ENCODE peak calls at places on chromosomes 13 and 19, in five cellular contexts. J is bronchial epithelial cell, W is AG04450, X is cardiac fibroblast, C is brain microvascular endothelial cell. R is an unnamed sample.

GRCh38 chr13:77034883-77035282 is 7.9 kb upstream of the FBXL3 start:
- DNase-seq in C (peak), J (peak), W (no peak), X (peak), R (no peak)

GRCh38 chr13:47672245-47672975 is 328.7 kb downstream of the SUCLA2 start:
- DNase-seq in W (no peak), X (peak), C (no peak), J (no peak), R (no peak)

GRCh38 chr13:38308736-38309135 is 40.9 kb upstream of the UFM1 start:
- DNase-seq in C (peak), W (peak), X (peak), J (peak), R (peak)

GRCh38 chr13:73693215-73693614 is 441.0 kb downstream of the KLF12 start:
- DNase-seq in W (no peak), X (no peak), J (no peak), C (no peak), R (no peak)

GRCh38 chr19:1513492-1514294 is 874 bp upstream of the ADAMTSL5 start:
- DNase-seq in C (no peak), X (peak), J (peak), W (no peak), R (peak)

GRCh38 chr13:21528616-21529015 is 69.5 kb upstream of the ZDHHC20 start:
- DNase-seq in W (no peak), J (no peak), C (peak), X (peak), R (no peak)

GRCh38 chr13:99464441-99464949 is 36.8 kb upstream of the TM9SF2 start:
- DNase-seq in C (no peak), J (no peak), W (no peak), X (no peak), R (no peak)

GRCh38 chr19:19270749-19271571 is 2.1 kb downstream of the TM6SF2 start:
- DNase-seq in J (no peak), W (no peak), C (no peak), X (no peak), R (no peak)

GRCh38 chr19:2047449-2048103 is 3.5 kb downstream of the MKNK2 start:
- DNase-seq in X (peak), J (no peak), W (no peak), C (no peak), R (no peak)

GRCh38 chr19:49857834-49858590 is 7.1 kb downstream of the PTOV1 start:
- DNase-seq in W (no peak), J (no peak), X (no peak), C (no peak), R (no peak)

GRCh38 chr19:38691938-38692457 is 44.5 kb downstream of the ACTN4 start:
- DNase-seq in X (peak), C (peak), J (no peak), W (peak), R (peak)

GRCh38 chr13:100275746-100276145 is 186.9 kb downstream of the PCCA start:
- DNase-seq in J (peak), W (no peak), X (no peak), C (no peak), R (no peak)

GRCh38 chr19:9309139-9309973 is at the start of gene ZNF699:
- DNase-seq in J (peak), X (peak), W (peak), C (peak), R (peak)
- TF ChIP-seq CTCF in J (no peak), X (no peak), W (no peak), C (no peak), R (no peak)

GRCh38 chr13:44739539-44739938 is 163.4 kb upstream of the TSC22D1 start:
- DNase-seq in J (no peak), X (no peak), W (no peak), C (no peak), R (no peak)

GRCh38 chr13:44738463-44738862 is 162.3 kb upstream of the TSC22D1 start:
- DNase-seq in X (no peak), J (no peak), C (no peak), W (no peak), R (no peak)

GRCh38 chr13:44735806-44736205 is 159.7 kb upstream of the TSC22D1 start:
- DNase-seq in C (no peak), J (no peak), X (no peak), W (no peak), R (no peak)

GRCh38 chr13:44734204-44734707 is 158.1 kb upstream of the TSC22D1 start:
- DNase-seq in X (peak), J (peak), W (peak), C (peak), R (peak)

DNA sequence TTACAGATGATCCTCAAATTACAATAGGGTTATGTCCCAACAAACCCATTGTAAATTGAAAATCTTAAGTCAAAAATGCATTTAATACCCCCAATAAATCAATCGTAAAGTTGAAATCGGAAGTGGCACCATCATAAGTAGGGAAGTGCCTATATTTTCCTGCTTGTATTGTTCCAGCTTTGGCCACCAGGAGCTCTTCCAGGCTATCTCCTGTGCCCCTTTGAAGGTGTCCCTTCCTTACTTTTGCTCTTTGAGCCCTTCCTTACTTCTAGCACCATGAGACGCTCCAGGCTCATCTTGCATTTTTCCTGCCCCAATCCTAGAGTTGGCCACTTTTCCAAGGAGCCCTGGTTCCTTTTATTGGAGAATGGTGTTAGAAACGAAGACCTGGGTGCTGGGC is 163.0 kb upstream of the TSC22D1 start:
- DNase-seq in J (no peak), X (no peak), W (no peak), C (no peak), R (no peak)
- TF ChIP-seq CTCF in J (no peak), X (peak), W (peak), C (peak), R (no peak)

GRCh38 chr13:113415825-113416224 is 37.5 kb downstream of the ADPRHL1 start:
- DNase-seq in W (no peak), X (no peak), J (no peak), C (no peak), R (no peak)
- TF ChIP-seq CTCF in W (no peak), X (no peak), J (no peak), C (no peak), R (no peak)

GRCh38 chr13:61685683-61686013 is 270.0 kb upstream of the PCDH20 start:
- DNase-seq in W (no peak), C (no peak), J (peak), X (no peak), R (no peak)
- TF ChIP-seq CTCF in W (no peak), C (peak), J (peak), X (no peak), R (no peak)

GRCh38 chr13:93118081-93118615 is 108.5 kb upstream of the GPC6 start:
- DNase-seq in J (no peak), X (peak), C (no peak), W (no peak), R (no peak)

GRCh38 chr13:93116809-93117208 is 109.8 kb upstream of the GPC6 start:
- DNase-seq in C (no peak), W (no peak), X (peak), J (no peak), R (no peak)
- TF ChIP-seq CTCF in C (peak), W (no peak), X (no peak), J (no peak), R (no peak)

GRCh38 chr13:49649244-49649962 is 21.1 kb downstream of the ARL11 start:
- DNase-seq in C (peak), X (peak), J (peak), W (no peak), R (no peak)
- TF ChIP-seq CTCF in C (peak), X (peak), J (peak), W (peak), R (peak)

R was measured in AG09319.